ENCODE peak calls at places on chromosomes 4 and X, in four cellular contexts. One of them, this sample, is unnamed.

GRCh38 chr4:164613761-164614277 is 140.1 kb upstream of the SMIM31 start:
- DNase-seq in pancreas: no peak
- DNase-seq in OCI-LY7: no peak
- DNase-seq in epithelial cell of esophagus: peak
- DNase-seq in this sample: no peak

GRCh38 chrX:29143356-29143755 is 556.1 kb downstream of the IL1RAPL1 start:
- DNase-seq in pancreas: no peak
- DNase-seq in OCI-LY7: no peak
- DNase-seq in epithelial cell of esophagus: no peak
- DNase-seq in this sample: no peak

GRCh38 chr4:90357117-90357710 is 230.0 kb downstream of the CCSER1 start:
- DNase-seq in epithelial cell of esophagus: peak
- DNase-seq in OCI-LY7: peak
- DNase-seq in pancreas: no peak
- DNase-seq in this sample: peak

GRCh38 chr4:73103799-73104503 is 34.4 kb upstream of the COX18 start:
- DNase-seq in epithelial cell of esophagus: peak
- DNase-seq in OCI-LY7: no peak
- DNase-seq in pancreas: no peak
- DNase-seq in this sample: no peak

GRCh38 chr4:36243355-36244256 is 708 bp downstream of the ARAP2 start:
- DNase-seq in OCI-LY7: no peak
- DNase-seq in pancreas: peak
- DNase-seq in epithelial cell of esophagus: peak
- DNase-seq in this sample: no peak

GRCh38 chrX:17355976-17356375 is 19.0 kb upstream of the NHS start:
- DNase-seq in epithelial cell of esophagus: no peak
- DNase-seq in OCI-LY7: no peak
- DNase-seq in pancreas: no peak
- DNase-seq in this sample: no peak

GRCh38 chr4:161382655-161383054 is 781.1 kb downstream of the FSTL5 start:
- DNase-seq in pancreas: no peak
- DNase-seq in OCI-LY7: no peak
- DNase-seq in epithelial cell of esophagus: no peak
- DNase-seq in this sample: no peak

GRCh38 chrX:123184199-123184857 is at the start of gene GRIA3:
- DNase-seq in OCI-LY7: no peak
- DNase-seq in epithelial cell of esophagus: peak
- DNase-seq in pancreas: no peak
- DNase-seq in this sample: peak

GRCh38 chrX:15853586-15854079 is 980 bp downstream of the AP1S2 start:
- DNase-seq in pancreas: no peak
- DNase-seq in epithelial cell of esophagus: no peak
- DNase-seq in OCI-LY7: peak
- DNase-seq in this sample: peak

GRCh38 chr4:125677665-125678307 is 363.0 kb downstream of the FAT4 start:
- DNase-seq in OCI-LY7: no peak
- DNase-seq in epithelial cell of esophagus: no peak
- DNase-seq in pancreas: no peak
- DNase-seq in this sample: no peak

GRCh38 chr4:188941524-188942109 is 802.4 kb downstream of the TRIML1 start:
- DNase-seq in epithelial cell of esophagus: peak
- DNase-seq in OCI-LY7: no peak
- DNase-seq in pancreas: no peak
- DNase-seq in this sample: no peak

GRCh38 chr4:138330531-138330930 is 88.4 kb upstream of the SLC7A11 start:
- DNase-seq in epithelial cell of esophagus: no peak
- DNase-seq in OCI-LY7: no peak
- DNase-seq in pancreas: no peak
- DNase-seq in this sample: no peak

GRCh38 chr4:57051100-57051499 is 59.1 kb downstream of the IGFBP7 start:
- DNase-seq in epithelial cell of esophagus: no peak
- DNase-seq in OCI-LY7: no peak
- DNase-seq in pancreas: no peak
- DNase-seq in this sample: no peak

GRCh38 chr4:139392797-139393196 is 61.1 kb upstream of the RAB33B start:
- DNase-seq in epithelial cell of esophagus: peak
- DNase-seq in OCI-LY7: no peak
- DNase-seq in pancreas: no peak
- DNase-seq in this sample: no peak

GRCh38 chr4:135739354-135739753 is 1537.8 kb upstream of the PABPC4L start:
- DNase-seq in pancreas: no peak
- DNase-seq in OCI-LY7: no peak
- DNase-seq in epithelial cell of esophagus: peak
- DNase-seq in this sample: no peak

GRCh38 chr4:38612996-38613395 is 51.0 kb upstream of the KLF3 start:
- DNase-seq in OCI-LY7: no peak
- DNase-seq in pancreas: no peak
- DNase-seq in epithelial cell of esophagus: peak
- DNase-seq in this sample: no peak

GRCh38 chrX:72123471-72124185 is 8.1 kb downstream of the RTL5 start:
- DNase-seq in pancreas: no peak
- DNase-seq in OCI-LY7: no peak
- DNase-seq in epithelial cell of esophagus: no peak
- DNase-seq in this sample: no peak

GRCh38 chr4:37770016-37770415 is 56.5 kb upstream of the PGM2 start:
- DNase-seq in epithelial cell of esophagus: no peak
- DNase-seq in OCI-LY7: no peak
- DNase-seq in pancreas: no peak
- DNase-seq in this sample: no peak

GRCh38 chr4:75892508-75892907 is 9.7 kb downstream of the PPEF2 start:
- DNase-seq in OCI-LY7: no peak
- DNase-seq in pancreas: no peak
- DNase-seq in epithelial cell of esophagus: peak
- DNase-seq in this sample: peak

GRCh38 chrX:22063284-22063683 is 31.2 kb downstream of the PHEX start:
- DNase-seq in pancreas: no peak
- DNase-seq in OCI-LY7: peak
- DNase-seq in epithelial cell of esophagus: peak
- DNase-seq in this sample: peak

GRCh38 chr4:83083925-83084475 is 30.5 kb downstream of the PLAC8 start:
- DNase-seq in OCI-LY7: no peak
- DNase-seq in epithelial cell of esophagus: no peak
- DNase-seq in pancreas: no peak
- DNase-seq in this sample: peak

GRCh38 chr4:118997601-118998000 is 108.9 kb downstream of the SYNPO2 start:
- DNase-seq in epithelial cell of esophagus: peak
- DNase-seq in pancreas: no peak
- DNase-seq in OCI-LY7: no peak
- DNase-seq in this sample: no peak
- H3K4me3 ChIP-seq in epithelial cell of esophagus: no peak
- H3K4me3 ChIP-seq in pancreas: no peak
- H3K4me3 ChIP-seq in OCI-LY7: no peak
- H3K4me3 ChIP-seq in this sample: no peak

DNA sequence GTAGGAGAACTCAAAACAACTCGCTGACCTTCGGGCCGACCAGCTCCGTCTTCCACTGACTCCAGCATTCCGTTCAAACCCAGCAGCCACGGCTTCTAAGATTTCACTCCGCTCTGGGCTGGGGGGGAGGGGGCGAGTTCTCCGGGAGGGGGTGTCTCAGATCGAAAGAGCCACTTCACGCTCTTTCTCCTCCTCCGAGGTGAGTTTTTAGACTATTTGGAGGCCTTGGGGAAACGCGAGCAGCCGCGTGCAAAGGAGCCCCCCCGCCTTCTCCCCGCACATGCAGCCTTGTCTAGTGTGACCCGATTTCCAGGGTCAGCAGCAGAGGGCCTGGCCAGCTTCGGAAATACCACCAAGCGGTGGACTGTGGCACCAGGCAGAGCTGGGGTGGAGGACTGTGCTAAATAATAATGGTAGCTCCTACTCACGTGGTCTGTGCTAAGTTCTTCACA is 79.2 kb upstream of the BCOR start:
- DNase-seq in OCI-LY7: no peak
- DNase-seq in epithelial cell of esophagus: no peak
- DNase-seq in pancreas: peak
- DNase-seq in this sample: no peak
- H3K4me3 ChIP-seq in OCI-LY7: peak
- H3K4me3 ChIP-seq in epithelial cell of esophagus: peak
- H3K4me3 ChIP-seq in pancreas: peak
- H3K4me3 ChIP-seq in this sample: peak

GRCh38 chr4:87532109-87532508 is 2.9 kb upstream of the SPARCL1 start:
- DNase-seq in OCI-LY7: no peak
- DNase-seq in pancreas: no peak
- DNase-seq in epithelial cell of esophagus: no peak
- DNase-seq in this sample: no peak

GRCh38 chr4:87525636-87526035 is 3.5 kb downstream of the SPARCL1 start:
- DNase-seq in pancreas: no peak
- DNase-seq in OCI-LY7: no peak
- DNase-seq in epithelial cell of esophagus: peak
- DNase-seq in this sample: no peak

GRCh38 chr4:87527446-87528240 is 1.5 kb downstream of the SPARCL1 start:
- DNase-seq in OCI-LY7: no peak
- DNase-seq in epithelial cell of esophagus: no peak
- DNase-seq in pancreas: no peak
- DNase-seq in this sample: no peak

GRCh38 chr4:87530868-87531267 is 1.7 kb upstream of the SPARCL1 start:
- DNase-seq in pancreas: no peak
- DNase-seq in OCI-LY7: no peak
- DNase-seq in epithelial cell of esophagus: peak
- DNase-seq in this sample: no peak

DNA sequence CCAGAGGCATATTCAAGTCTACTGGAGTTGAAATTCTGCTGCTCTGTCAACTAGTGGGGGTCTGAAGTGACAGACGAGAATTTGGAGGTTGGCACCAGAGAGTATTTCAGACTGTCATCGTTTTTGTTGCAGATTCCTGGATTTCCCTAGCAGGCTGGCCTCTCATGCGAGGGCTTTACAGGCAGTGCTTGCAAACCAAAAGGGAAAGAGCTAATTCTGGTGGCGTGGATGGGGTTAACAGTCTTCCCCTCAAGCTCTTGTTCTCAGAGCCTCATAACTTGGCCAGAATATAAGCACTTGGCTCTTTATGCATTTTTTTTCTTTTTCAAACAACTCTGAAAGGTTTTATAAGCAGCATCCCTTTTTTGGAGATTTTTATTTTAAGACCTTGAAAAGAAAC is at the start of gene SPARCL1:
- DNase-seq in epithelial cell of esophagus: no peak
- DNase-seq in OCI-LY7: no peak
- DNase-seq in pancreas: no peak
- DNase-seq in this sample: no peak
- H3K4me3 ChIP-seq in epithelial cell of esophagus: no peak
- H3K4me3 ChIP-seq in OCI-LY7: no peak
- H3K4me3 ChIP-seq in pancreas: peak
- H3K4me3 ChIP-seq in this sample: no peak

DNA sequence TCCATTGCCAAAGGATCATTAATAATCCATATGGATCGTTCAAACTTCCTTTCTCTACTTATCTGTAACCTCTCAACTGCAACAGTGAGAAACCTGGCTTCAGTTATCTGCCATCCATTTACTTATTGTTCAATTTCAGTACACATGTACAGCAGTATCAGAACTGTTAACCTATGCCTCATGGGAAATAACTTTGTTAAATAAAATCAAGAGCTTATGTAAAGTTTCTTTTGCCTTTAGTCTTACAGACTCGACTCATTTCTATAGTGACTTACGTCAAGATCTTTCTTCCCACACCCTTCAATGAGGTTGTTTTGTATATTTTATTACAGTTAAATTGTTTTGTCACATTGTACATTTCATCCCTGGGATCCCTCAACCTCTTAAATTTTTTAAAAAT is 11.4 kb downstream of the UBQLN2 start:
- DNase-seq in epithelial cell of esophagus: no peak
- DNase-seq in pancreas: no peak
- DNase-seq in OCI-LY7: no peak
- DNase-seq in this sample: no peak
- H3K4me3 ChIP-seq in epithelial cell of esophagus: no peak
- H3K4me3 ChIP-seq in pancreas: no peak
- H3K4me3 ChIP-seq in OCI-LY7: no peak
- H3K4me3 ChIP-seq in this sample: no peak

DNA sequence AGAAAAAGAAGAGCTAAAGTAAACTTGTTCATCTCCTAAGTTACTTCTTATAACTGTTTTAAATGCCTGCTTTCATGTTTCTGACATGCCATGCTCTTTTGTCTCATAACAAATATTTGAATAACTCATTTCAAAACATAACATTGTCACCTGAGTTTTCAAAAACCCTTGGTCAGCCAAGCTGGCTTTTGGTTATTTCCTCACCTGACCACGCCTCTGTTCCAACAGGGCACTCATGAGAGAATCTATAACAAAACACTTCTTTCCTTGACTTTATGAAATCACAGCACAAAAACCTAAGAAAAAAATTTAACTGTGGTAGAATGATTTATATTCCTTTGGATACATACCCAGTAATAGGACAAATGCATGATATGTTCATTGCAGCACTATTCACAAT is 172.9 kb upstream of the GALNT7 start:
- DNase-seq in pancreas: no peak
- DNase-seq in epithelial cell of esophagus: peak
- DNase-seq in OCI-LY7: no peak
- DNase-seq in this sample: no peak
- H3K4me3 ChIP-seq in pancreas: no peak
- H3K4me3 ChIP-seq in epithelial cell of esophagus: no peak
- H3K4me3 ChIP-seq in OCI-LY7: no peak
- H3K4me3 ChIP-seq in this sample: no peak

GRCh38 chr4:86947494-86948120 is 12.8 kb downstream of the AFF1 start:
- DNase-seq in pancreas: no peak
- DNase-seq in epithelial cell of esophagus: no peak
- DNase-seq in OCI-LY7: no peak
- DNase-seq in this sample: no peak

GRCh38 chr4:86946868-86947493 is 12.2 kb downstream of the AFF1 start:
- DNase-seq in OCI-LY7: no peak
- DNase-seq in pancreas: no peak
- DNase-seq in epithelial cell of esophagus: no peak
- DNase-seq in this sample: no peak

GRCh38 chr4:86948276-86948675 is 13.5 kb downstream of the AFF1 start:
- DNase-seq in epithelial cell of esophagus: peak
- DNase-seq in pancreas: no peak
- DNase-seq in OCI-LY7: no peak
- DNase-seq in this sample: peak

GRCh38 chr4:86955888-86956451 is 21.2 kb downstream of the AFF1 start:
- DNase-seq in OCI-LY7: no peak
- DNase-seq in pancreas: no peak
- DNase-seq in epithelial cell of esophagus: peak
- DNase-seq in this sample: no peak

DNA sequence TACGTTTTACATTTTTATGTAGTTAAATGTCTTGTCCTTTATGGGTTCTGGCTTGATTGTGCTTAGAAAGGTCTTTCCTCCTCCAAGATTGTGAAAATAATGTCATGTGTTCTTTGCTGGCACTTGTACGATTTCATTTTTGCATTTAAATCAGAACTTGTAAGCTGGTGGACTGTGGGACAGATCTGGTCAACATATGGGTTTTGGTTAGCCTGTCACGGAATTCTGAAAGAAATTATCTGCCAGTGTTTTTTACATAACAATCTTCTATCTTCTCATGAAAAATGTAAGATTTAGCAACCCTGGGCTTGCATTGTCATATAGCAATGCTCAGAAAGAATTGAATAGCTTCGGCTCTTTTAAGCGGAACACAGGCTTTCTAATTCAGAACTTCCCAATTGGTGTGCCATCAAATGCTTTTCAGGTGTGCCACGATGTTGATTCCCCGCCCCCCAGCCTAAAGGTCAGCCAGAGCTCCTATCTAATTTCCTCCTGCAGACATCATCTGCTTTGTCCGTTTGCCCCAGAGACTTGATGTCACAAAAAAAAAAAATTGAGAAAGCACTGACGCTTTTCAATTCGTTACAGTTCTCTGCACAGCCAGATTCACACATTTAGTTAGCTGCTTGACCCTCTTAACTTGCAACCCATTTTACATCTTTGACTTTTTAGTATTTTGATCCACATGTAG is 16.2 kb downstream of the AFF1 start:
- DNase-seq in OCI-LY7: peak
- DNase-seq in epithelial cell of esophagus: no peak
- DNase-seq in pancreas: no peak
- DNase-seq in this sample: no peak
- H3K4me3 ChIP-seq in OCI-LY7: peak
- H3K4me3 ChIP-seq in epithelial cell of esophagus: no peak
- H3K4me3 ChIP-seq in pancreas: no peak
- H3K4me3 ChIP-seq in this sample: no peak